ENCODE peak calls at places on chromosomes 7 and 10, in six cellular contexts. R, Z, L, I, W and O are unnamed samples.

GRCh38 chr10:86192686-86193085 is 173.9 kb downstream of the GRID1 start:
- DNase-seq in L (no peak), W (no peak), I (no peak), Z (no peak), R (peak), O (no peak)

GRCh38 chr10:71128311-71129010 is 83.9 kb upstream of the UNC5B start:
- DNase-seq in W (no peak), I (no peak), Z (no peak), R (no peak), L (no peak), O (no peak)

GRCh38 chr7:134083766-134084487 is 43.2 kb upstream of the LRGUK start:
- DNase-seq in I (no peak), R (no peak), Z (no peak), W (peak), L (peak), O (no peak)

GRCh38 chr10:88932539-88933256 is 19.9 kb downstream of the ACTA2 start:
- DNase-seq in W (peak), I (peak), Z (peak), L (no peak), R (no peak), O (peak)

GRCh38 chr7:67625257-67625713 is 628.7 kb downstream of the TYW1 start:
- DNase-seq in I (peak), R (peak), Z (peak), W (peak), L (peak), O (no peak)

GRCh38 chr7:128713794-128714193 is 25.4 kb upstream of the CALU start:
- DNase-seq in R (no peak), L (no peak), Z (no peak), I (no peak), W (no peak), O (peak)

GRCh38 chr10:89367529-89367928 is 10.3 kb upstream of the IFIT1B start:
- DNase-seq in R (no peak), L (no peak), W (peak), Z (no peak), I (no peak), O (no peak)

GRCh38 chr7:33705333-33705833 is 200.0 kb upstream of the BMPER start:
- DNase-seq in L (no peak), I (no peak), Z (no peak), R (no peak), W (no peak), O (no peak)

GRCh38 chr10:110208614-110209398 is 1.4 kb downstream of the MXI1 start:
- DNase-seq in Z (peak), L (no peak), I (peak), W (peak), R (peak), O (no peak)

GRCh38 chr10:130423455-130424305 is 287.5 kb downstream of the GLRX3 start:
- DNase-seq in L (no peak), W (no peak), I (no peak), R (no peak), Z (no peak), O (no peak)

GRCh38 chr7:47080816-47081215 is 501.1 kb downstream of the TNS3 start:
- DNase-seq in R (no peak), W (peak), I (no peak), L (no peak), Z (no peak), O (no peak)

GRCh38 chr7:98892609-98893008 is 14.3 kb downstream of the TRRAP start:
- DNase-seq in I (no peak), W (no peak), R (no peak), Z (no peak), L (no peak), O (no peak)

GRCh38 chr7:90383879-90384278 is 19.4 kb upstream of the CLDN12 start:
- DNase-seq in W (peak), Z (no peak), I (no peak), L (no peak), R (no peak), O (no peak)

GRCh38 chr10:69904533-69904932 is 102.8 kb downstream of the COL13A1 start:
- DNase-seq in I (no peak), Z (no peak), L (no peak), W (no peak), R (no peak), O (no peak)

GRCh38 chr10:103042129-103042528 is 124.0 kb downstream of the CNNM2 start:
- DNase-seq in L (no peak), I (no peak), W (no peak), Z (no peak), R (no peak), O (no peak)

GRCh38 chr10:62183857-62184805 is 84.5 kb downstream of the RTKN2 start:
- DNase-seq in L (peak), Z (no peak), W (no peak), R (no peak), I (no peak), O (no peak)

GRCh38 chr10:77605466-77605865 is 32.1 kb downstream of the KCNMA1 start:
- DNase-seq in W (peak), R (no peak), I (peak), L (no peak), Z (no peak), O (no peak)

GRCh38 chr10:10418397-10418796 is 599.3 kb upstream of the CELF2 start:
- DNase-seq in R (no peak), W (no peak), Z (no peak), I (no peak), L (no peak), O (no peak)

GRCh38 chr7:157430721-157431120 is 93.9 kb downstream of the DNAJB6 start:
- DNase-seq in I (no peak), L (no peak), R (no peak), Z (peak), W (no peak), O (no peak)

GRCh38 chr10:123621492-123621891 is 44.7 kb upstream of the GPR26 start:
- DNase-seq in I (no peak), Z (no peak), W (no peak), L (no peak), R (no peak), O (no peak)

GRCh38 chr10:79202188-79203013 is 133.6 kb downstream of the ZMIZ1 start:
- DNase-seq in Z (no peak), R (peak), W (peak), L (no peak), I (peak), O (no peak)

GRCh38 chr7:14380881-14381280 is 391.4 kb upstream of the ETV1 start:
- DNase-seq in L (no peak), I (no peak), R (no peak), Z (no peak), W (peak), O (no peak)

GRCh38 chr7:64793106-64793755 is 997 bp upstream of the ZNF138 start:
- DNase-seq in R (no peak), L (no peak), I (no peak), W (no peak), Z (no peak), O (no peak)

GRCh38 chr10:110972231-110973134 is 53.1 kb downstream of the SHOC2 start:
- DNase-seq in Z (no peak), L (no peak), I (no peak), W (no peak), R (no peak), O (no peak)

GRCh38 chr7:7452119-7452518 is 83.6 kb downstream of the COL28A1 start:
- DNase-seq in Z (no peak), I (no peak), L (no peak), W (no peak), R (no peak), O (no peak)

GRCh38 chr10:3452683-3453388 is 280.3 kb upstream of the PITRM1 start:
- DNase-seq in R (no peak), L (no peak), Z (no peak), I (no peak), W (peak), O (peak)

GRCh38 chr7:89017676-89018075 is 222.1 kb upstream of the TEX47 start:
- DNase-seq in W (no peak), Z (no peak), L (no peak), I (no peak), R (no peak), O (no peak)

GRCh38 chr10:118823256-118823907 is 68.6 kb upstream of the CACUL1 start:
- DNase-seq in I (no peak), R (no peak), Z (no peak), W (no peak), L (no peak), O (no peak)

GRCh38 chr7:92276486-92276885 is 30.7 kb downstream of the ANKIB1 start:
- DNase-seq in W (no peak), L (no peak), Z (no peak), R (no peak), I (no peak), O (no peak)

DNA sequence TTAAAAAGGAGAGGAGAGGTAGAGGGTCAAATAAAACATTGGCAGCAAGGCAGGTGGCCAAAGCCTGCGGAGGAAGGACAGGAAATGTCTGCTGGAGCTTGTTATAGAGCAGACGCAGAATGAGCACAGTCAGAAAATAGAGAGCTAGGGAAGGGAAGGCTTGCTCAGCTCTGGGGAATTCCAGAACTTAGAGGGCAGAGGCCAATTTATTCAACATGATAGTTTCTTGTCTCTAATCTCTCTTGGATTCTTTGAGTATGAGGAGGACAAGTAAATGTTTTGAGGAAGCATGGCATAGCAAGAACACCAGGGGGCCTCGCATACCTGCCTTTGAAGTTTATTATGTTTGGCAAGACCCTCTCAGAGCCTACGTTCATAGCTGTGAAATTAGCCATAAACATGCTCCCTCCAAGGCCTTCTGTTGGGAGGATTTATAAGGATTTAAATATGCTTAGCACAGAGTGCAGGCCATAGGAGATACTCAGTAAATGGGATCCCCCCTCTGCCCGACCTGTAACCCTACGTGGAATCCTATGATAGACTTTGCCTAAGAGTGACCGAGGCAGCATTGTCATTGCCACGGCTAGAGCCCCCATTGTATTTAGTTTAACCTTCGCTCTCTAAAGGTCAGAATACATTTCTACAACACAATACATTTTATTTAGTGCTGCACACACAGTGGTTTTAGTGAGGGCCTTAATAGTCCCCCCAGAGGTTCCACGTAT is 293.9 kb downstream of the CCDC3 start:
- DNase-seq in W (peak), Z (peak), R (no peak), L (no peak), I (peak), O (peak)
- TF ChIP-seq CTCF in W (peak), Z (no peak), R (peak), L (peak), I (peak), O (peak)

GRCh38 chr10:100748251-100749058 is 3.1 kb downstream of the PAX2 start:
- DNase-seq in L (no peak), I (no peak), W (no peak), R (no peak), Z (no peak), O (no peak)
- H3K4me3 ChIP-seq in L (no peak), I (no peak), W (no peak), R (no peak), Z (no peak), O (peak)

GRCh38 chr10:97686301-97686961 is 610 bp downstream of the AVPI1 start:
- DNase-seq in I (no peak), L (no peak), R (no peak), Z (no peak), W (no peak), O (no peak)
- TF ChIP-seq CTCF in I (no peak), L (no peak), R (no peak), Z (no peak), W (no peak), O (no peak)

DNA sequence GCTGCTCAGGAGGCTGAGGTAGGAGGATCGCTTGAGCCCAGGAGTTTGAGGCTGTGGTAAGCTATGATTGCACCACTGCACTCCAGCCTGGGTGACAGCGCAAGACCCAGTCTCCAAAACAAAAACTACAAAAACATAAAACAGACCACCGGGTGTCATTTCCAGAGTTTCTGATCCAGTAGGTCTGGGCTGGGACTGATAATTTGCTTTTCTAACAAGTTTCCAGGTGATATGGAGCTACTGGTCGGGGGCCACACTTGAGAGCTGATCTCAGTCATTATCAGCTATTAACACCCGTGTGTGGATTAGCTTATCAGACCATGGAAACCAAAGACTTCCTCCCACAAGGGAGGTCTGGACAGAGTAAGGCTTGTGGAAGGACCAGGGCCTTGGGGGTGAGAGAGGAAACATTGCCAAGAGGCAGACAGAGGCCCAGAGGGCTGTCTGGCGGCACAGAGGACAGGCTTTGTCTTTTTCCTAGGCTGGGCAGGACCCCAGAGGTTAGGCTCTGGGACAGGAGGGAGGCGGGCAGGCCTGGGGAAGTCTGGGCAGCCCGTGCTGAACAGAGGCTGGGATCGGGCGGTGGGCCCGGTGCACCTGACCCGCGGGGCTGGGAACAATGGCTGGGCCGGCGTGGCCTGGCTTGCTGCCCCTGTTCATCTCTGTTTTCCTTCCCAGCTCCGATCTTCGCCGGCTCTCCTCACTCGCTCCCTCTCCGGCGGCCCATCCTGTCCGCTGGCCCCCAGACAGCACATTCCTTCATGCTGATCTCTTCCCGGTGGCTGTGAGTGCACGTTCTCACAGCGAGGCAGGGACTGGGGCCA is 25.2 kb downstream of the TMEM270 start:
- DNase-seq in R (no peak), I (peak), Z (peak), L (no peak), W (peak), O (no peak)
- H3K4me3 ChIP-seq in R (no peak), I (no peak), Z (no peak), L (no peak), W (peak), O (no peak)

GRCh38 chr7:149150981-149151380 is 3.7 kb downstream of the ZNF398 start:
- DNase-seq in W (no peak), I (no peak), R (no peak), Z (no peak), L (no peak), O (no peak)

GRCh38 chr7:149141893-149142292 is 5.4 kb upstream of the ZNF398 start:
- DNase-seq in R (no peak), I (no peak), W (no peak), Z (no peak), L (no peak), O (no peak)

GRCh38 chr7:149144996-149145850 is 2.0 kb upstream of the ZNF398 start:
- DNase-seq in W (no peak), Z (no peak), I (no peak), L (no peak), R (no peak), O (no peak)

GRCh38 chr7:149147730-149148653 is 739 bp downstream of the ZNF398 start:
- DNase-seq in I (peak), W (peak), R (peak), L (no peak), Z (peak), O (no peak)

DNA sequence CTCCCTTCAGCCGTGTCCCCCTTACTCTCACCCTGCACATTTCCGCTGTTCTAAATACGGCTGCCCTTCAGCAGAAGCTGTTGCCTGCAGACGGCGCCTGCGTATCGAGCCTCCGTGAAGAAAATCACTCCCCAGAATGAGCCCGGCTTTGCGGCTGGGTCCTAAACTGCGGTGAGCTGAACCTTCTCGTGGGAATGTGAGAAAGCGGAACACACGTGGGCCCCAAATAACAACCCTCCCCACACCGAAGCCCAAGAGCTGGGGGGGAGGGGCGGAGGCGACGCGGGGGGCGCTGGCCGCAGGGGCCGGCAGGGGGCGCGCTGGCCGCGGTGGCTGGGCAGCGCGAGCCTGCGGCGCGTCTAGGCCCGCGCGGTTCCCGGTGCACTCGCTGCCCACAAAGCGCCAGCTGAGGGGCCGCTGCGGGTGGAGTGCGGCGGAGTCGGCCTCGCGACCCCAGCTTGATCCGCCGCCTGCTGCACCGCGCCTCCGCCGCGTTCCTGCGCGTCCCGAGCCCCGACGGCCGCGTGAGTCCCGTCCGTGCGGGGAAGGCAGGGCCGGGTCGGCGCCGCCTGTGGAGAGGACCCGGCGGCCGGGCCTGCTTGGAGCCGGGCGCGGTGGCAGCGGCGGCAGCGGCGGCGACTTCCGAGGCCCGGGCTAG is at the start of gene ZNF398:
- DNase-seq in L (no peak), W (peak), I (peak), R (peak), Z (peak), O (no peak)
- TF ChIP-seq CTCF in L (peak), W (peak), I (peak), R (peak), Z (peak), O (peak)

GRCh38 chr7:1536768-1537630 is 6.5 kb downstream of the MAFK start:
- DNase-seq in R (peak), I (peak), L (peak), W (peak), Z (peak), O (no peak)
- H3K4me3 ChIP-seq in R (peak), I (no peak), L (peak), W (peak), Z (peak), O (peak)

DNA sequence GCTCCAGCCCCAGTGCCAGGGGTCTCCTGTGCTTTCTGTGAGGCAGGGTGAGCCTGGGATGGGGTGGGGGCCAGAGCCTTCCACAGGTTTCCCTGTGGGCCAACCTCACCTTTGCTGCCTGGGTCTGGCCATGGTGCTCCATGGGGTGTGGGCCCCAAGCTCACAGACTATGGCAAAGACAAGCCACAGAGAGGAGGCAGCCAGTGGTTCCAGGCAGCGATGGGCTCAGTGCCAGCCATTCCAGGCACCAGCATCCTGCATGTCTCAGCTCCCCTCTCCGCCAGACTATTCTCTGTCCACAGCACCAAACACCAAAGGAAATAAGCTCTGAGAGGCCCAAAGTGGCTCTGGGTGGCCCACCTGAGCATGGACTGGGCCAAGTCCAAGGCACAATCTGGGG is 133.5 kb downstream of the PTPN20 start:
- DNase-seq in Z (no peak), L (no peak), R (peak), I (no peak), W (no peak), O (no peak)
- TF ChIP-seq CTCF in Z (no peak), L (no peak), R (no peak), I (no peak), W (no peak), O (no peak)

DNA sequence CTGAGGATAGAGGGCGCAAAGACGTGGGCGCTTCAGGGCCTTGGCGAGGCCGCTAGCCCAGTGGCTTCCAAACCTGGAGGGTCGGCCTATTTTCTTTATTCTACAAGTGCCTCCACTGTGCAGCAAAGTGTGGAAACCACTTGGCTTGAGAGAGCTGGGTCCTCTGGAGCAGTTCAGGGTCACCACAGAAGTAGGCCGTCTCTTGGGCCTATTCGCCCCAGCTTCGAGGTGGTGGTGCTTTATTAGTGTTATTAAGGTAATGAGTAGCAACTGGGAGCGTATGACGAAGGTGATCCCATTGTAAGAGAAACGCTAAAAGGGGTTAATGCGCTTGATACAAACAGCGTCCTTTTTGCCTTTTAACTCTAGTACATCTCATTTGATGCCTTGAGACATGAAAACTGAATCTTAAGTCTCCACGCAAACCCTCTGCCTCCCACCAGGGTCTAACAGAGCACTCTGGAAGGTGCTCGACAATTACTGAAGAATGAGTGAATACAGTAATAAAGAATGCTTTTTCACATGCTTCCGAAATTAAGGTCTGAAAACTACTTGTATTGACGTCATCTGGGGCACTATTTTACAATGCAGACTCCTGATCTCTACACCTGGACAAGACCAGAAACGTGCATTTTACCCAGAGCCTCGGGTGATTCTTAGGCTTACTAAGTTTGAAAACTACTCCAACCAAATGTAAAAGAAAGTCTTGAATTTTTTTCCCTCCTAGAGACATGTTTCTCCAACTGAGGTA is 647 bp upstream of the GSAP start:
- DNase-seq in R (no peak), L (no peak), W (no peak), Z (no peak), I (no peak), O (no peak)
- H3K4me3 ChIP-seq in R (peak), L (peak), W (peak), Z (peak), I (peak), O (peak)